ENCODE peak calls at places on chromosomes 4 and X, in six cellular contexts. D is endothelial cell of umbilical vein, X is A549, O is HepG2, Y is K562, C is GM12878. K is an unnamed sample.

GRCh38 chr4:185227713-185228278 is 18.4 kb downstream of the SNX25 start:
- DNase-seq in D (no peak), X (no peak), O (no peak), Y (no peak), C (no peak), K (no peak)

GRCh38 chr4:152503606-152504290 is 32.1 kb downstream of the FBXW7 start:
- DNase-seq in D (no peak), X (no peak), O (no peak), Y (no peak), C (no peak), K (no peak)

GRCh38 chr4:5460106-5460801 is 248.1 kb downstream of the EVC2 start:
- DNase-seq in D (peak), X (peak), O (peak), Y (peak), C (no peak), K (peak)

GRCh38 chr4:82903737-82904136 is 3.2 kb downstream of the THAP9 start:
- DNase-seq in D (no peak), X (no peak), O (no peak), Y (no peak), C (no peak), K (peak)

GRCh38 chr4:8439168-8439567 is 1.4 kb downstream of the ACOX3 start:
- DNase-seq in D (peak), X (no peak), O (no peak), Y (no peak), C (no peak), K (no peak)

GRCh38 chr4:9703391-9703790 is 78.0 kb upstream of the DRD5 start:
- DNase-seq in D (peak), X (peak), O (peak), Y (peak), C (peak), K (peak)

GRCh38 chr4:152310223-152310622 is 225.7 kb downstream of the FBXW7 start:
- DNase-seq in D (no peak), X (no peak), O (no peak), Y (no peak), C (no peak), K (no peak)

GRCh38 chr4:187158003-187158402 is 434.3 kb upstream of the FAT1 start:
- DNase-seq in D (no peak), X (no peak), O (no peak), Y (no peak), C (no peak), K (no peak)

GRCh38 chr4:160745126-160745525 is 1418.7 kb downstream of the FSTL5 start:
- DNase-seq in D (no peak), X (no peak), O (no peak), Y (no peak), C (no peak), K (no peak)

GRCh38 chr4:169136330-169136729 is 126.3 kb upstream of the CBR4 start:
- DNase-seq in D (no peak), X (no peak), O (no peak), Y (no peak), C (no peak), K (no peak)

GRCh38 chr4:153809307-153809706 is 20.4 kb upstream of the SFRP2 start:
- DNase-seq in D (no peak), X (no peak), O (no peak), Y (no peak), C (peak), K (no peak)

GRCh38 chr4:169724251-169724650 is 33.5 kb downstream of the HPF1 start:
- DNase-seq in D (no peak), X (no peak), O (no peak), Y (no peak), C (no peak), K (no peak)

GRCh38 chrX:132375941-132376340 is 112.9 kb downstream of the MBNL3 start:
- DNase-seq in D (peak), X (peak), O (no peak), Y (peak), C (no peak), K (no peak)

GRCh38 chrX:153766098-153766817 is 2.2 kb downstream of the PLXNB3 start:
- DNase-seq in D (peak), X (peak), O (peak), Y (peak), C (no peak), K (peak)

GRCh38 chr4:792729-793108 is 33.2 kb downstream of the CPLX1 start:
- DNase-seq in D (no peak), X (no peak), O (no peak), Y (no peak), C (no peak), K (no peak)

GRCh38 chr4:24266951-24267577 is 317.3 kb downstream of the DHX15 start:
- DNase-seq in D (no peak), X (no peak), O (no peak), Y (no peak), C (no peak), K (no peak)

GRCh38 chr4:168337550-168337940 is 19.0 kb upstream of the DDX60 start:
- DNase-seq in D (no peak), X (no peak), O (no peak), Y (no peak), C (no peak), K (no peak)

GRCh38 chr4:7581477-7581876 is 146.7 kb upstream of the PSAPL1 start:
- DNase-seq in D (peak), X (peak), O (no peak), Y (peak), C (no peak), K (peak)

GRCh38 chr4:87382931-87383330 is 8.1 kb downstream of the HSD17B11 start:
- DNase-seq in D (no peak), X (no peak), O (no peak), Y (no peak), C (no peak), K (no peak)

GRCh38 chrX:10797493-10797892 is 177.1 kb upstream of the MID1 start:
- DNase-seq in D (peak), X (peak), O (no peak), Y (no peak), C (no peak), K (no peak)

GRCh38 chr4:36290641-36291040 is 9.2 kb downstream of the DTHD1 start:
- DNase-seq in D (no peak), X (no peak), O (no peak), Y (no peak), C (no peak), K (no peak)

GRCh38 chrX:46330981-46331380 is 214.2 kb downstream of the ZNF674 start:
- DNase-seq in D (no peak), X (no peak), O (no peak), Y (no peak), C (no peak), K (no peak)

GRCh38 chr4:140069068-140069467 is 84.9 kb downstream of the MAML3 start:
- DNase-seq in D (no peak), X (no peak), O (no peak), Y (no peak), C (no peak), K (peak)

GRCh38 chrX:18702362-18703195 is 4.9 kb upstream of the PPEF1 start:
- DNase-seq in D (peak), X (peak), O (no peak), Y (no peak), C (no peak), K (no peak)

GRCh38 chr4:73408181-73408867 is 4.2 kb downstream of the ALB start:
- DNase-seq in D (no peak), X (no peak), O (no peak), Y (no peak), C (no peak), K (no peak)

GRCh38 chr4:89270792-89271191 is 36.8 kb downstream of the GPRIN3 start:
- DNase-seq in D (no peak), X (no peak), O (no peak), Y (no peak), C (no peak), K (no peak)

DNA sequence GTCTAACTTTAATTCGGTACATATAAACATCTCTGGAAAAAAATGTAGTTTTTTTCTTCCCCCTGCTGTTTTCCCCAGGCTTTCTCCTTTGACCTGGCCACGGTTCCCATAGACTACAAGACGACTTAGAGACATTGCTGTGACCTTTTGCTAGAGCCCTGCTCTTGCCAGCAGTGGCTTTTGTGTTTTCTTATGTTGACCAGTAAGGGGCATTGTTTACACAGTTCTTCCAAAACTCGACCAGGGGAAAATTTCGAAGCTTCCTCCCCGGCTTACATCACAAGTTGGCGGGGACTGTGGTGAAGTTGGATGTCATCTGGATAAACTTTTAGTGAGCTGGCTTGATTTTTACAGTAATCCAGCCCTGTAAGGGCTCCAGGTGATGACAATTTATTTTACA is 9.3 kb downstream of the CCDC160 start:
- DNase-seq in D (no peak), X (no peak), O (no peak), Y (peak), C (no peak), K (peak)
- TF ChIP-seq MYC in D (no peak), X (no peak), O (no peak), Y (no peak), C (no peak), K (no peak)

GRCh38 chrX:34918856-34919255 is 23.7 kb upstream of the FAM47B start:
- DNase-seq in D (peak), X (peak), O (peak), Y (peak), C (no peak), K (peak)
- TF ChIP-seq MYC in D (no peak), X (no peak), O (no peak), Y (no peak), C (no peak), K (no peak)

GRCh38 chr4:26139310-26139924 is 181.4 kb upstream of the RBPJ start:
- DNase-seq in D (no peak), X (no peak), O (no peak), Y (no peak), C (no peak), K (no peak)

GRCh38 chr4:26140150-26140898 is 180.5 kb upstream of the RBPJ start:
- DNase-seq in D (no peak), X (no peak), O (no peak), Y (no peak), C (no peak), K (peak)

GRCh38 chr4:26141101-26141830 is 179.5 kb upstream of the RBPJ start:
- DNase-seq in D (no peak), X (no peak), O (no peak), Y (no peak), C (no peak), K (no peak)

GRCh38 chr4:26144526-26145167 is 176.2 kb upstream of the RBPJ start:
- DNase-seq in D (no peak), X (no peak), O (no peak), Y (no peak), C (no peak), K (no peak)

DNA sequence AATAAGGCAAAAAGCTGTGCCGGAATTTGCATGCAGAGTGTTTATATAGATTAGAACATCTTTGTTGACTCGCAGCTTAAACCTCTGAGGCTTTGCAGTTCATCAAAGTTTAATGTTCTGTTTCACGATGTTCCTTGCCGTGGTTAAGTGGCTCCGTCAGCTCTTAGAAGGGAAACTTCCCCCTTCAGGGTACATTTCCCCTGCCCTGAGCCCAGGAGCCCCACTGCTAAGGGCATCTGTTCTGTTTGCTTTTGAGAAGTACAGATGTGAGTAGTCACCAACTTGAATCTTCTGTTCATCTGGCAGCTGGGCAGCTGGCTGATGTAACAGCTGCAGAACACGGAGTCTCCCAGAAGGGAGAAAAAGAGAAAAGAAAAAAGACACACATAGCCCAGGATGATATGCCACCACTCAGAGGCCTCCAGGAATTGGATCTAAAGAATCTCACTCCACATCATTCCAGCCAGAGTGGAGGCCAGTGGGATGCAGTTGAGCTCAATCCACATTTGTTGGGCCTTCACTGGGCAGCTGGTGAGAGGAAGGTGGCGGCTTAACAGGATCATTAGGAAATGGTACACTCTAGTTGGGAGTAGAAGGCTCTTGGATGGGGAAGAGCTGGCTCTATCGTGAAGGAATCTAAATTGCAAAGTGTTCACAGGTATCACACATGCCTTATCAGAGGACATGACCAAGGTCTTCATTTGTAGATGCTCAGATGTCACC is 178.7 kb upstream of the RBPJ start:
- DNase-seq in D (no peak), X (no peak), O (no peak), Y (no peak), C (no peak), K (peak)
- TF ChIP-seq MYC in D (no peak), X (no peak), O (no peak), Y (no peak), C (no peak), K (no peak)

GRCh38 chr4:55445921-55446577 is 50.3 kb downstream of the TMEM165 start:
- DNase-seq in D (no peak), X (no peak), O (no peak), Y (no peak), C (no peak), K (no peak)
- TF ChIP-seq MYC in D (no peak), X (no peak), O (no peak), Y (no peak), C (no peak), K (no peak)

DNA sequence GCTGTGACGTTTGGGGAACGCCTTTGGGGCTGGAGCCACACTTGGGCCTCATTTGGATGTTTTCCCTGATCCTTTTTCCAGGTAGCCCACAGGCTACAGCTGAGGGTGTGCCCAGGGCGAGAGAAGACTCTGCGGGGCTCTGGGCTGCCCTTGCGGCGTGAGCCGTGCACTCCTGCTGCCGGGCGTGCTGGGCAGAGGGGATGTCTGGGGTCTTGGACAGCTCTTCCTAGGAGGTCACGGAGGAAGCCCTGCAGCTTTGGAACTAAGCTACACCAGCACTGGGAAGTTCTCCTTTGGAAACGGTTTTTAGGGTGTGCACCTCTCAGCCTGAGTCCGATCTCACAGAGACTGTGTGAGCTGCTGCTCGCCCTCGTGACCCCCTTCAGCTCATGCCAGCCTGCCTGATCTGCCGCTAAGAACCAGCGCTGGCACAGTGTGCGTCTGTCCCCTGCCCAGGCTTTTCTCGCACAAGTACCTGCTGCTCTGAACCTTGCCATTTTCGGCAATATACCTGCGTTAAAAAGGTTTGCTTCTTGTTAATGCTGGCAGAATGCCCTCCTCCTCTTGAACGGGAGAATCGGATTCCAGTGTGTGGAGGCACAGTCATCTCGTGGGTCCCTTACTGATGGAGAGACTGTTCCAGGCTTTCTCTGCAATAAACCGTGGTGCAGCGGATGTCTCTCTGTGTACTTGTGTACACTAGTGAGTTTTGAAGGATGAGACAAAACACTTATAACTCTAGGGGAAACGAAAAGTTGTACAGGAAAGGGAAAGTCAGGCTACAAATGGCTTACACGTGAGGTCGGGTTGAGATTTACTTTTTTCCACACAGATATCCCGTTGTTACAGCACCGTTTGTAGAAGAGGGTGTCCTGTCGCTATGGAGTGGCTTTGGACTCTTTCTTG is 14.3 kb downstream of the MSANTD1 start:
- DNase-seq in D (no peak), X (no peak), O (no peak), Y (no peak), C (no peak), K (no peak)
- TF ChIP-seq MYC in D (no peak), X (no peak), O (no peak), Y (no peak), C (no peak), K (no peak)

GRCh38 chr4:68865178-68865638 is 49.4 kb downstream of the UGT2B10 start:
- DNase-seq in D (no peak), X (peak), O (peak), Y (no peak), C (no peak), K (no peak)
- TF ChIP-seq MYC in D (no peak), X (no peak), O (no peak), Y (no peak), C (no peak), K (no peak)

GRCh38 chr4:64588507-64588906 is 179.3 kb upstream of the TECRL start:
- DNase-seq in D (no peak), X (no peak), O (no peak), Y (no peak), C (no peak), K (no peak)

GRCh38 chr4:64584125-64584524 is 174.9 kb upstream of the TECRL start:
- DNase-seq in D (no peak), X (no peak), O (no peak), Y (no peak), C (no peak), K (no peak)

GRCh38 chr4:64582492-64582891 is 173.2 kb upstream of the TECRL start:
- DNase-seq in D (no peak), X (no peak), O (no peak), Y (no peak), C (no peak), K (no peak)

GRCh38 chr4:64581422-64581821 is 172.2 kb upstream of the TECRL start:
- DNase-seq in D (no peak), X (peak), O (no peak), Y (no peak), C (no peak), K (no peak)

DNA sequence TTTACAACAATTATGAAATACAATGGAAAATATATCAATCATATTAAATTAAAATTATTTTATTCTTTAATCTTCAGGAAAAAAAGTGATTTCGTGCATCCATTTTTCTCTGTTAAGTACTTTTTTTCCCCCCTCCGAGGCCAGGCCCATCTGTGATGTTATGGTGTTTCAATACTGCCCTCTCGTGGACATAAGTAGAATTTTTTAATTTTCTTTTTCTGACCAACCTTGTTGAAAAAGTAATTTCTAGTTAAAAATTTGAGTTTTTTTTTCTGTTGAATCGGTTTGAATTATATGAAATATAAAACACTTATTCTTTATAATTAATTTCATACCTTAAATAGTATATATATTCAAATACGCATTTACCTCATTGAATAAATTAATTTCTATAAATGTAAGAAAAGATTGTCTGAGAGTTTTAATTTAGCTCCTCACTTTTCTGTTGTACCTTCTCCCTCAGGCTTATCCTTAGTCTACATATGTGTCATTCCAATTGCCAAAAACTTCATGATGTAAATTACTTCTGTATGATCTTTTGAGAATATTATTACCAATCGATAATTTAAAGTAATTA is 175.8 kb upstream of the TECRL start:
- DNase-seq in D (peak), X (peak), O (peak), Y (peak), C (no peak), K (peak)
- TF ChIP-seq MYC in D (no peak), X (no peak), O (no peak), Y (no peak), C (no peak), K (no peak)

GRCh38 chrX:115229337-115229991 is 4.4 kb downstream of the LRCH2 start:
- DNase-seq in D (peak), X (no peak), O (no peak), Y (no peak), C (no peak), K (no peak)

GRCh38 chrX:115234220-115234557 is 293 bp upstream of the LRCH2 start:
- DNase-seq in D (no peak), X (no peak), O (no peak), Y (no peak), C (no peak), K (no peak)

GRCh38 chrX:115232933-115233496 is 881 bp downstream of the LRCH2 start:
- DNase-seq in D (peak), X (no peak), O (no peak), Y (no peak), C (no peak), K (no peak)

GRCh38 chrX:115233497-115234219 is at the start of gene LRCH2:
- DNase-seq in D (peak), X (no peak), O (no peak), Y (no peak), C (no peak), K (no peak)
- TF ChIP-seq MYC in D (no peak), X (no peak), O (no peak), Y (no peak), C (no peak), K (no peak)